ENCODE peak calls at places on chromosomes 1 and 21, in seven cellular contexts. One of them, this sample, is unnamed.
A peak's percentile ranks its signal among the peaks of the same experiment; 100 is the strongest.

GRCh38 chr1:203289281-203289981 is 15.9 kb upstream of the BTG2 start:
- DNase-seq in IMR-90: no peak
- DNase-seq in SJSA1: no peak
- DNase-seq in mucosa of descending colon: peak; percentile 72
- DNase-seq in A549: no peak
- DNase-seq in neural progenitor cell: no peak
- DNase-seq in fibroblast of mammary gland: no peak
- DNase-seq in this sample: peak; percentile 88

GRCh38 chr1:52210044-52210443 is 68.2 kb downstream of the ZFYVE9 start:
- DNase-seq in IMR-90: no peak
- DNase-seq in mucosa of descending colon: no peak
- DNase-seq in neural progenitor cell: no peak
- DNase-seq in A549: no peak
- DNase-seq in fibroblast of mammary gland: no peak
- DNase-seq in SJSA1: no peak
- DNase-seq in this sample: no peak

GRCh38 chr21:42579456-42580075 is 65.9 kb downstream of the SLC37A1 start:
- DNase-seq in A549: no peak
- DNase-seq in SJSA1: no peak
- DNase-seq in neural progenitor cell: no peak
- DNase-seq in IMR-90: no peak
- DNase-seq in fibroblast of mammary gland: no peak
- DNase-seq in mucosa of descending colon: peak; percentile 19
- DNase-seq in this sample: peak; percentile 42

GRCh38 chr1:167666416-167666815 is 36.4 kb downstream of the RCSD1 start:
- DNase-seq in fibroblast of mammary gland: peak; percentile 93
- DNase-seq in neural progenitor cell: no peak
- DNase-seq in A549: no peak
- DNase-seq in mucosa of descending colon: no peak
- DNase-seq in IMR-90: peak; percentile 45
- DNase-seq in SJSA1: peak; percentile 65
- DNase-seq in this sample: no peak

GRCh38 chr1:30028939-30029338 is 694.4 kb downstream of the MATN1 start:
- DNase-seq in fibroblast of mammary gland: no peak
- DNase-seq in IMR-90: no peak
- DNase-seq in SJSA1: no peak
- DNase-seq in neural progenitor cell: no peak
- DNase-seq in mucosa of descending colon: no peak
- DNase-seq in A549: no peak
- DNase-seq in this sample: no peak

GRCh38 chr1:228171221-228171891 is 5.8 kb downstream of the IBA57 start:
- DNase-seq in IMR-90: no peak
- DNase-seq in fibroblast of mammary gland: no peak
- DNase-seq in mucosa of descending colon: peak; percentile 15
- DNase-seq in A549: no peak
- DNase-seq in SJSA1: no peak
- DNase-seq in neural progenitor cell: no peak
- DNase-seq in this sample: no peak

GRCh38 chr1:194225781-194226180 is 1039.4 kb upstream of the B3GALT2 start:
- DNase-seq in mucosa of descending colon: no peak
- DNase-seq in IMR-90: no peak
- DNase-seq in neural progenitor cell: no peak
- DNase-seq in fibroblast of mammary gland: no peak
- DNase-seq in SJSA1: no peak
- DNase-seq in A549: no peak
- DNase-seq in this sample: no peak

GRCh38 chr1:153260473-153260979 is 1.0 kb downstream of the LORICRIN start:
- DNase-seq in SJSA1: no peak
- DNase-seq in fibroblast of mammary gland: peak; percentile 2
- DNase-seq in neural progenitor cell: no peak
- DNase-seq in IMR-90: no peak
- DNase-seq in mucosa of descending colon: no peak
- DNase-seq in A549: no peak
- DNase-seq in this sample: no peak

GRCh38 chr1:231522038-231522437 is 6.4 kb upstream of the TSNAX start:
- DNase-seq in fibroblast of mammary gland: no peak
- DNase-seq in A549: no peak
- DNase-seq in neural progenitor cell: no peak
- DNase-seq in mucosa of descending colon: no peak
- DNase-seq in SJSA1: no peak
- DNase-seq in IMR-90: no peak
- DNase-seq in this sample: no peak

GRCh38 chr1:171913385-171913784 is 72.1 kb downstream of the DNM3 start:
- DNase-seq in IMR-90: no peak
- DNase-seq in mucosa of descending colon: no peak
- DNase-seq in SJSA1: peak; percentile 14
- DNase-seq in fibroblast of mammary gland: peak; percentile 33
- DNase-seq in neural progenitor cell: no peak
- DNase-seq in A549: peak; percentile 87
- DNase-seq in this sample: no peak

GRCh38 chr1:191959856-191960255 is 198.4 kb upstream of the RGS18 start:
- DNase-seq in mucosa of descending colon: no peak
- DNase-seq in fibroblast of mammary gland: no peak
- DNase-seq in SJSA1: no peak
- DNase-seq in A549: no peak
- DNase-seq in IMR-90: no peak
- DNase-seq in neural progenitor cell: no peak
- DNase-seq in this sample: no peak

GRCh38 chr1:236075848-236076247 is 11.0 kb upstream of the NID1 start:
- DNase-seq in mucosa of descending colon: no peak
- DNase-seq in SJSA1: no peak
- DNase-seq in IMR-90: no peak
- DNase-seq in fibroblast of mammary gland: no peak
- DNase-seq in neural progenitor cell: no peak
- DNase-seq in A549: no peak
- DNase-seq in this sample: no peak

GRCh38 chr1:213399695-213400094 is 348.7 kb downstream of the RPS6KC1 start:
- DNase-seq in SJSA1: no peak
- DNase-seq in neural progenitor cell: peak; percentile 79
- DNase-seq in fibroblast of mammary gland: no peak
- DNase-seq in mucosa of descending colon: no peak
- DNase-seq in A549: no peak
- DNase-seq in IMR-90: no peak
- DNase-seq in this sample: no peak

GRCh38 chr1:201503397-201504176 is 3.3 kb downstream of the CSRP1 start:
- DNase-seq in IMR-90: peak; percentile 100
- DNase-seq in SJSA1: peak; percentile 87
- DNase-seq in neural progenitor cell: peak; percentile 37
- DNase-seq in A549: peak; percentile 93
- DNase-seq in mucosa of descending colon: no peak
- DNase-seq in fibroblast of mammary gland: peak; percentile 98
- DNase-seq in this sample: no peak

GRCh38 chr1:185159966-185160365 is 3.0 kb downstream of the SWT1 start:
- DNase-seq in IMR-90: peak; percentile 26
- DNase-seq in neural progenitor cell: no peak
- DNase-seq in A549: no peak
- DNase-seq in fibroblast of mammary gland: peak; percentile 34
- DNase-seq in SJSA1: no peak
- DNase-seq in mucosa of descending colon: no peak
- DNase-seq in this sample: no peak

DNA sequence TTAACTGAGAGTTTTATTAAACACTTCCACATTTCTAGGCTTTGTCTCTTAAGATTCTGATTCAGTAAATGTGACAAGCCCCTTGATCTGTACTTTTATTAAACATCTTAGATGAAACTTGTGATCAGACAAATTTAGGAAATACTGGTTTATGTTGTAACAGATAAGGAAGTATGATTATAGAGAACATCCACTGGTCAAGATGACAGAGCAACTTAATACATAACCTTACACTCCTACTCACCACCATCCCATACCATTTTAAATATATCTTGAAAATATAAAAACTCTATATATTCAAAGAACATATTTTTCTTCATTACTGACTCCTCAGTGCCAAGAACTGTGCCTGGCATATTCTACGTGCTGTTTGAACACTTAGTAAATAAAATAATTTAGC is 217.5 kb downstream of the LRRC40 start:
- DNase-seq in SJSA1: no peak
- DNase-seq in mucosa of descending colon: no peak
- DNase-seq in IMR-90: no peak
- DNase-seq in A549: no peak
- DNase-seq in neural progenitor cell: no peak
- DNase-seq in fibroblast of mammary gland: no peak
- DNase-seq in this sample: no peak
- H3K4me3 ChIP-seq in SJSA1: no peak overlapping the region
- H3K4me3 ChIP-seq in mucosa of descending colon: no peak overlapping the region
- H3K4me3 ChIP-seq in IMR-90: no peak overlapping the region
- H3K4me3 ChIP-seq in A549: no peak overlapping the region
- H3K4me3 ChIP-seq in neural progenitor cell: no peak overlapping the region
- H3K4me3 ChIP-seq in fibroblast of mammary gland: no peak overlapping the region
- H3K4me3 ChIP-seq in this sample: no peak overlapping the region

DNA sequence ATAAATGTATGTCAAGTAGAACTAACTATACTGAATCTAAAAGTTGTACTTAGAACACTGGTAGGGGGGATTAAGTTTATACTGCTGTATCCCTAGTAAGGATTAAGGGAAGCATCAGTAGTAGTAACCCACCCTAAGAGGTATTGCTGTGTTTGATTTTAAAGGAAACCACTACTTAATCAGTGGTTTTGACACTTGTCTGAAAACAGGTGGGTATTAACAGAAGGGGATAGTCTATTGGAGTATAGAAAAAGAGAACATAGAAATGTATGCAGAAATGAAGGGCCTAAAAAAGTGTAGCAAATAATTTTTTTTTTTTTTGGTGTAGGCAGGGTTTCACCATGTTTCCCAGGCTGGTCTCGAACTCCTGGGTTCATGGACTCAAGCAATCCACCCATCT is 2.2 kb downstream of the MIGA1 start:
- DNase-seq in fibroblast of mammary gland: no peak
- DNase-seq in SJSA1: no peak
- DNase-seq in mucosa of descending colon: no peak
- DNase-seq in A549: no peak
- DNase-seq in neural progenitor cell: no peak
- DNase-seq in IMR-90: no peak
- DNase-seq in this sample: no peak
- H3K4me3 ChIP-seq in fibroblast of mammary gland: no peak overlapping the region
- H3K4me3 ChIP-seq in SJSA1: no peak overlapping the region
- H3K4me3 ChIP-seq in mucosa of descending colon: no peak overlapping the region
- H3K4me3 ChIP-seq in A549: no peak overlapping the region
- H3K4me3 ChIP-seq in neural progenitor cell: no peak overlapping the region
- H3K4me3 ChIP-seq in IMR-90: no peak overlapping the region
- H3K4me3 ChIP-seq in this sample: no peak overlapping the region

DNA sequence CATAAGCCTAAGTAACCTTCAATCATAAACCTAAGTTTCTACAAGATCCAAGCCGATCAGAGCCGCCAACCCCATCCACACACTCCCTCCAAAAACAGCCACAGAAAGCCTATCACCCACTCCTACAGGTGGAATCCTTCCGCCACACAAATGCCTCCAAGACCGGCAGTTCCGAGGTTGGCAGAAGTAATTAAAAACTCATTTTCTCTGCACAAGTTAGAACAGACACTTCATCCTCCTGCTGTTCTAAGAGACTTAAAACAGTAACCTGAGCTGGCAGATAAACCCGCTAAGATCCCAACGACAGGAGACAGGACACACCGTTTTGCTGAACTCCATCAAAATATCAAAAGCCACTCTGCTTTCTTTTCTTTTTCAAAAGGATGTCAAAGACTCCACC is 2.8 kb downstream of the SSBP3 start:
- DNase-seq in SJSA1: no peak
- DNase-seq in IMR-90: no peak
- DNase-seq in neural progenitor cell: no peak
- DNase-seq in fibroblast of mammary gland: no peak
- DNase-seq in mucosa of descending colon: no peak
- DNase-seq in A549: no peak
- DNase-seq in this sample: no peak
- H3K4me3 ChIP-seq in SJSA1: peak overlapping the region; percentile 89
- H3K4me3 ChIP-seq in IMR-90: peak overlapping the region; percentile 60
- H3K4me3 ChIP-seq in neural progenitor cell: peak overlapping the region; percentile 97
- H3K4me3 ChIP-seq in fibroblast of mammary gland: peak overlapping the region; percentile 58
- H3K4me3 ChIP-seq in mucosa of descending colon: no peak overlapping the region
- H3K4me3 ChIP-seq in A549: no peak overlapping the region
- H3K4me3 ChIP-seq in this sample: no peak overlapping the region

GRCh38 chr1:211604548-211604947 is 25.6 kb upstream of the SLC30A1 start:
- DNase-seq in SJSA1: no peak
- DNase-seq in mucosa of descending colon: no peak
- DNase-seq in neural progenitor cell: no peak
- DNase-seq in IMR-90: no peak
- DNase-seq in A549: no peak
- DNase-seq in fibroblast of mammary gland: no peak
- DNase-seq in this sample: no peak

GRCh38 chr1:211605034-211605433 is 26.1 kb upstream of the SLC30A1 start:
- DNase-seq in mucosa of descending colon: no peak
- DNase-seq in neural progenitor cell: no peak
- DNase-seq in IMR-90: no peak
- DNase-seq in SJSA1: no peak
- DNase-seq in fibroblast of mammary gland: no peak
- DNase-seq in A549: no peak
- DNase-seq in this sample: no peak

GRCh38 chr1:211606327-211606913 is 27.5 kb upstream of the SLC30A1 start:
- DNase-seq in SJSA1: no peak
- DNase-seq in mucosa of descending colon: no peak
- DNase-seq in IMR-90: no peak
- DNase-seq in neural progenitor cell: no peak
- DNase-seq in A549: no peak
- DNase-seq in fibroblast of mammary gland: no peak
- DNase-seq in this sample: peak; percentile 74

GRCh38 chr1:211606914-211607751 is 28.2 kb upstream of the SLC30A1 start:
- DNase-seq in A549: no peak
- DNase-seq in fibroblast of mammary gland: no peak
- DNase-seq in mucosa of descending colon: no peak
- DNase-seq in neural progenitor cell: no peak
- DNase-seq in IMR-90: no peak
- DNase-seq in SJSA1: no peak
- DNase-seq in this sample: peak; percentile 71

GRCh38 chr1:211605613-211606326 is 26.8 kb upstream of the SLC30A1 start:
- DNase-seq in mucosa of descending colon: no peak
- DNase-seq in SJSA1: no peak
- DNase-seq in A549: no peak
- DNase-seq in fibroblast of mammary gland: no peak
- DNase-seq in neural progenitor cell: no peak
- DNase-seq in IMR-90: no peak
- DNase-seq in this sample: no peak
- H3K4me3 ChIP-seq in mucosa of descending colon: no peak overlapping the region
- H3K4me3 ChIP-seq in SJSA1: no peak overlapping the region
- H3K4me3 ChIP-seq in A549: no peak overlapping the region
- H3K4me3 ChIP-seq in fibroblast of mammary gland: no peak overlapping the region
- H3K4me3 ChIP-seq in neural progenitor cell: no peak overlapping the region
- H3K4me3 ChIP-seq in IMR-90: no peak overlapping the region
- H3K4me3 ChIP-seq in this sample: peak overlapping the region; percentile 43

GRCh38 chr1:54548389-54549044 is 489 bp downstream of the ACOT11 start:
- DNase-seq in mucosa of descending colon: no peak
- DNase-seq in SJSA1: no peak
- DNase-seq in fibroblast of mammary gland: no peak
- DNase-seq in IMR-90: no peak
- DNase-seq in neural progenitor cell: no peak
- DNase-seq in A549: no peak
- DNase-seq in this sample: no peak
- H3K4me3 ChIP-seq in mucosa of descending colon: no peak overlapping the region
- H3K4me3 ChIP-seq in SJSA1: no peak overlapping the region
- H3K4me3 ChIP-seq in fibroblast of mammary gland: no peak overlapping the region
- H3K4me3 ChIP-seq in IMR-90: no peak overlapping the region
- H3K4me3 ChIP-seq in neural progenitor cell: no peak overlapping the region
- H3K4me3 ChIP-seq in A549: no peak overlapping the region
- H3K4me3 ChIP-seq in this sample: no peak overlapping the region